ENCODE peak calls at places on chromosomes 7 and 10, in four cellular contexts. H is HepG2, O is GM12878, P is K562. I is an unnamed sample.

GRCh38 chr7:50745835-50746234 is 36.9 kb downstream of the GRB10 start:
- DNase-seq in H (no peak), O (no peak), P (no peak), I (no peak)

GRCh38 chr7:18566829-18567228 is 71.3 kb downstream of the HDAC9 start:
- DNase-seq in H (no peak), O (peak), P (no peak), I (no peak)

GRCh38 chr7:22666732-22667131 is 60.3 kb upstream of the IL6 start:
- DNase-seq in H (no peak), O (no peak), P (peak), I (no peak)

GRCh38 chr7:13949450-13949849 is 40.0 kb downstream of the ETV1 start:
- DNase-seq in H (no peak), O (no peak), P (no peak), I (no peak)

GRCh38 chr7:48052748-48053147 is 17.4 kb downstream of the C7orf57 start:
- DNase-seq in H (no peak), O (no peak), P (no peak), I (no peak)

GRCh38 chr10:14676732-14677131 is 98.0 kb downstream of the FAM107B start:
- DNase-seq in H (no peak), O (no peak), P (no peak), I (no peak)

GRCh38 chr7:16743207-16743606 is 10.3 kb upstream of the TSPAN13 start:
- DNase-seq in H (no peak), O (no peak), P (no peak), I (no peak)

GRCh38 chr10:89391882-89392756 is at the start of gene IFIT1:
- DNase-seq in H (peak), O (peak), P (peak), I (no peak)

GRCh38 chr10:126930506-126931458 is 25.6 kb downstream of the DOCK1 start:
- DNase-seq in H (no peak), O (no peak), P (no peak), I (no peak)

GRCh38 chr7:158812684-158813083 is 16.6 kb downstream of the ESYT2 start:
- DNase-seq in H (no peak), O (no peak), P (no peak), I (no peak)

GRCh38 chr7:50711271-50712175 is 71.2 kb downstream of the GRB10 start:
- DNase-seq in H (no peak), O (no peak), P (no peak), I (no peak)

GRCh38 chr7:73725703-73726466 is 6.4 kb upstream of the STX1A start:
- DNase-seq in H (peak), O (no peak), P (peak), I (no peak)

GRCh38 chr7:153523320-153524015 is 528.7 kb upstream of the DPP6 start:
- DNase-seq in H (no peak), O (no peak), P (no peak), I (no peak)

GRCh38 chr10:110353244-110354119 is 48.8 kb upstream of the SMNDC1 start:
- DNase-seq in H (no peak), O (no peak), P (peak), I (no peak)

GRCh38 chr10:72261323-72262018 is 12.3 kb upstream of the DDIT4 start:
- DNase-seq in H (no peak), O (peak), P (peak), I (no peak)

GRCh38 chr10:122738031-122738430 is 38.4 kb upstream of the C10orf120 start:
- DNase-seq in H (no peak), O (no peak), P (no peak), I (no peak)

GRCh38 chr10:131888186-131888604 is 12.6 kb upstream of the PPP2R2D start:
- DNase-seq in H (no peak), O (no peak), P (no peak), I (no peak)

GRCh38 chr10:80769700-80770160 is 232.0 kb downstream of the SH2D4B start:
- DNase-seq in H (no peak), O (no peak), P (peak), I (no peak)

GRCh38 chr7:116524609-116525297 is at the start of gene CAV1:
- DNase-seq in H (no peak), O (no peak), P (peak), I (peak)

GRCh38 chr7:116524221-116524608 is 621 bp upstream of the CAV1 start:
- DNase-seq in H (no peak), O (no peak), P (no peak), I (no peak)

GRCh38 chr7:116521046-116521664 is 3.7 kb upstream of the CAV1 start:
- DNase-seq in H (no peak), O (no peak), P (no peak), I (no peak)

GRCh38 chr7:116525298-116525912 is 569 bp downstream of the CAV1 start:
- DNase-seq in H (no peak), O (no peak), P (peak), I (no peak)

GRCh38 chr7:116522247-116522646 is 2.6 kb upstream of the CAV1 start:
- DNase-seq in H (peak), O (no peak), P (no peak), I (no peak)
- TF ChIP-seq POLR2AphosphoS5 in H (no peak), O (no peak), P (no peak), I (no peak)

DNA sequence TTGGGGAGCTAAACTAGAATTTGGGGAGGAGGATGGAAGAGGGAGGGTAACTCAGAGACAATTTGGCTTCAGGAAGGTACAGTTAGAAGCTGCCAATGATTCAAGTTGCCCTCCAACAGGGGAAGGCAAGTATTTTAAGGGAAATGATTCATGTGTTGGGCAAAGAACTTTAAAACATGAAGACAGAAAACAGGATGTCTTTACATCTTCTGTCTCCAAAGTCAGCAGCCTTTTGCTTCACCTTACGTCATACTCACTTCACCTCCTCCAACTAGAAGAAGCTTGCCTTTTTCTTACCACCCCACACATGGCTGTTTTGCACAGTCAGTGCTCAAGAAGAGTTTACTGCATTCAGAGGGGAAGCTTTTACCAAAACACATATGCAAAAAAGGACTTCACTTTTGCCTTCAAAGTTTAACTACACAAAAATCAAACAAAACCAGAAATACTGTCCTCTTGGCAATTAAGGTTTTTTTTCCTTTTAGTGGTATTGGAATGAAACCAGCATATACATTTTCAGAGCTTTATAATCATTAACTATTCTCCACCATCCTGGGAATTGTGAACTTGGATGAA is 36.0 kb downstream of the PPP1R3C start:
- DNase-seq in H (no peak), O (no peak), P (no peak), I (no peak)
- TF ChIP-seq KDM1A in H (no peak), O (no peak), P (no peak), I (no peak)

GRCh38 chr7:150851497-150852370 is 583 bp upstream of the AOC1 start:
- DNase-seq in H (no peak), O (no peak), P (no peak), I (peak)
- TF ChIP-seq POLR2AphosphoS5 in H (no peak), O (no peak), P (no peak), I (no peak)

DNA sequence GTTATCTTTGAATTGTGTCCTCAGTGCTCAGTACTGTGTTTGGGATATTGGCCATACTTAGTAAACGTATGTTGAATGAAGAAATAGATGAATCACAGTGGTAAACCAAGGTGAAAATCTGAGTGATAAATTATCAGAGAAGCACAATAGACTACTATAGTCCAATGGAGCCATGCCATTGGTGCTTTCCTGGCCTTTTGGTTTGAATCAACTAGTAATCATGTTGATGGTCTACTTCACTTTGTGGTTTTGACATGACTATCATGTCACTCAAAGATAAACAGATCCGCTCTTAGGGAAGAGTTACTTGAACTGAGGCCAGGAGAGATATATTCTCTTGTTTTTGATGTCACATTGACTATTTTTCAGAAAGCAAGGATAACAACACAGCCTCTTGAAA is 86.1 kb upstream of the IGFBP3 start:
- DNase-seq in H (no peak), O (no peak), P (no peak), I (no peak)
- TF ChIP-seq KDM1A in H (no peak), O (no peak), P (no peak), I (no peak)